ENCODE peak calls at places on chromosome 22, in five cellular contexts. One of them, this sample, is unnamed. For H3K4me1, the result is how much of the 10 kb centered on the place peaks cover.

GRCh38 chr22:47484960-47485571 is 722.6 kb downstream of the TBC1D22A start:
- DNase-seq in CD4-positive, CD25-positive, alpha-beta regulatory T cell: no peak
- DNase-seq in esophagus squamous epithelium: no peak
- DNase-seq in A549: no peak
- DNase-seq in adrenal gland: no peak
- DNase-seq in this sample: no peak

GRCh38 chr22:45878901-45879551 is 97.9 kb downstream of the WNT7B start:
- DNase-seq in A549: no peak
- DNase-seq in esophagus squamous epithelium: no peak
- DNase-seq in CD4-positive, CD25-positive, alpha-beta regulatory T cell: no peak
- DNase-seq in adrenal gland: no peak
- DNase-seq in this sample: peak

GRCh38 chr22:45534339-45535192 is 31.9 kb downstream of the FBLN1 start:
- DNase-seq in adrenal gland: no peak
- DNase-seq in A549: no peak
- DNase-seq in CD4-positive, CD25-positive, alpha-beta regulatory T cell: no peak
- DNase-seq in esophagus squamous epithelium: no peak
- DNase-seq in this sample: no peak

GRCh38 chr22:45529966-45530575 is 27.4 kb downstream of the FBLN1 start:
- DNase-seq in adrenal gland: no peak
- DNase-seq in esophagus squamous epithelium: no peak
- DNase-seq in A549: no peak
- DNase-seq in CD4-positive, CD25-positive, alpha-beta regulatory T cell: no peak
- DNase-seq in this sample: no peak

GRCh38 chr22:50444663-50445062 is 30.2 kb downstream of the SBF1 start:
- DNase-seq in esophagus squamous epithelium: no peak
- DNase-seq in A549: peak
- DNase-seq in adrenal gland: peak
- DNase-seq in CD4-positive, CD25-positive, alpha-beta regulatory T cell: no peak
- DNase-seq in this sample: peak

GRCh38 chr22:46848227-46848626 is 85.8 kb downstream of the TBC1D22A start:
- DNase-seq in CD4-positive, CD25-positive, alpha-beta regulatory T cell: no peak
- DNase-seq in A549: no peak
- DNase-seq in esophagus squamous epithelium: no peak
- DNase-seq in adrenal gland: no peak
- DNase-seq in this sample: no peak

GRCh38 chr22:38494498-38494897 is 11.6 kb downstream of the DDX17 start:
- DNase-seq in A549: no peak
- DNase-seq in esophagus squamous epithelium: no peak
- DNase-seq in CD4-positive, CD25-positive, alpha-beta regulatory T cell: peak
- DNase-seq in adrenal gland: no peak
- DNase-seq in this sample: no peak

GRCh38 chr22:50301581-50301991 is 5.9 kb downstream of the PLXNB2 start:
- DNase-seq in A549: no peak
- DNase-seq in esophagus squamous epithelium: no peak
- DNase-seq in CD4-positive, CD25-positive, alpha-beta regulatory T cell: no peak
- DNase-seq in adrenal gland: no peak
- DNase-seq in this sample: no peak

GRCh38 chr22:49274754-49275380 is 552.8 kb downstream of the BRD1 start:
- DNase-seq in adrenal gland: no peak
- DNase-seq in CD4-positive, CD25-positive, alpha-beta regulatory T cell: no peak
- DNase-seq in A549: no peak
- DNase-seq in esophagus squamous epithelium: no peak
- DNase-seq in this sample: no peak

GRCh38 chr22:46651316-46651715 is 31.1 kb downstream of the GRAMD4 start:
- DNase-seq in esophagus squamous epithelium: no peak
- DNase-seq in CD4-positive, CD25-positive, alpha-beta regulatory T cell: no peak
- DNase-seq in adrenal gland: no peak
- DNase-seq in A549: no peak
- DNase-seq in this sample: no peak

GRCh38 chr22:42913874-42914510 is 56.9 kb upstream of the ARFGAP3 start:
- DNase-seq in esophagus squamous epithelium: no peak
- DNase-seq in A549: no peak
- DNase-seq in CD4-positive, CD25-positive, alpha-beta regulatory T cell: no peak
- DNase-seq in adrenal gland: no peak
- DNase-seq in this sample: no peak
- H3K4me1 ChIP-seq in esophagus squamous epithelium: under half
- H3K4me1 ChIP-seq in A549: under half
- H3K4me1 ChIP-seq in CD4-positive, CD25-positive, alpha-beta regulatory T cell: under half
- H3K4me1 ChIP-seq in adrenal gland: under half
- H3K4me1 ChIP-seq in this sample: under half

DNA sequence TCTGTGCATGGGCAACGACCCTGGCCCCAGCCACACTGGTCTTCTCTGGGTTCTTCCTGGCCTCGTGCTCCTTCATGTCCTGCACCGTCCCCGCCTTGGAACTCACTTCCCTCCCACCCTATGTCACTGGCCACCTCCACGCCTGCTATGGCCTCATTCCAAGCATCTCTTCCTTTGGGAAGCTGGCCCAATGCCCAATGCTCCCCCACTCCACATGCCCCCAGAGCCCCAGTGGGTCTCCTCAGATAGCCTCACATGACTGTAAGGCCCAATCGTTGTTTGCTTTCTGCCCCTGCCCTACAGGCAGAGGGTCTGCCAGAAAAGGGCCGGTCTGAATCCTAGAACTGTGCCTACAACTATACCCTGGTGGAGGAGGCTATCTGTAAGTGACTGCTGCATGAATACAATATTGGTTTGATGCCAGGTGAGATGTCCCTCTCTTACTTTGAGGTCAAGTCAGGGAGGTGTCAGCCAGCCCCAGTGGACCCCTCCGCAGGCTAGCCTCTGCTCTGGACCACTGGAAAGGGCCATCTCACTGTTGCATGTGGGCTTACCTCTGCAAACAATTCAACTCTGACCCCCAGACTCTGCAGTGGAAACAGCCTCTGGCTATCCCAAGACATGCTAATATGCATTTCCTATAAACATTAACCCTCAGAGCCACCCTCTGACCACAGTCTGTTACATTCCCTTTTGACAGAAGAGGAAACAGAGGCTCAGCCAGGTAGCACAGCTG is 2.1 kb upstream of the GNAZ start:
- DNase-seq in CD4-positive, CD25-positive, alpha-beta regulatory T cell: no peak
- DNase-seq in adrenal gland: peak
- DNase-seq in esophagus squamous epithelium: no peak
- DNase-seq in A549: no peak
- DNase-seq in this sample: peak
- H3K4me1 ChIP-seq in CD4-positive, CD25-positive, alpha-beta regulatory T cell: under half
- H3K4me1 ChIP-seq in adrenal gland: under half
- H3K4me1 ChIP-seq in esophagus squamous epithelium: under half
- H3K4me1 ChIP-seq in A549: under half
- H3K4me1 ChIP-seq in this sample: under half

GRCh38 chr22:36337365-36338130 is 50.2 kb downstream of the MYH9 start:
- DNase-seq in esophagus squamous epithelium: no peak
- DNase-seq in A549: no peak
- DNase-seq in CD4-positive, CD25-positive, alpha-beta regulatory T cell: no peak
- DNase-seq in adrenal gland: no peak
- DNase-seq in this sample: no peak
- H3K4me1 ChIP-seq in esophagus squamous epithelium: half or more
- H3K4me1 ChIP-seq in A549: half or more
- H3K4me1 ChIP-seq in CD4-positive, CD25-positive, alpha-beta regulatory T cell: half or more
- H3K4me1 ChIP-seq in adrenal gland: half or more
- H3K4me1 ChIP-seq in this sample: half or more

GRCh38 chr22:23236026-23236425 is 55.7 kb downstream of the BCR start:
- DNase-seq in adrenal gland: no peak
- DNase-seq in A549: no peak
- DNase-seq in esophagus squamous epithelium: no peak
- DNase-seq in CD4-positive, CD25-positive, alpha-beta regulatory T cell: no peak
- DNase-seq in this sample: peak
- H3K4me1 ChIP-seq in adrenal gland: under half
- H3K4me1 ChIP-seq in A549: under half
- H3K4me1 ChIP-seq in esophagus squamous epithelium: under half
- H3K4me1 ChIP-seq in CD4-positive, CD25-positive, alpha-beta regulatory T cell: under half
- H3K4me1 ChIP-seq in this sample: under half

This sample was measured in psoas muscle.